ENCODE peak calls at places on chromosome 17, in five cellular contexts. R, K, V, T and B are unnamed samples.

GRCh38 chr17:8294814-8295316 is 335 bp downstream of the SLC25A35 start:
- DNase-seq in V (no peak), T (no peak), R (no peak), K (no peak), B (no peak)

GRCh38 chr17:1555618-1556471 is 6.7 kb downstream of the PITPNA start:
- DNase-seq in K (no peak), R (no peak), V (no peak), T (no peak), B (no peak)

GRCh38 chr17:19366637-19366972 is 4.1 kb upstream of the B9D1 start:
- DNase-seq in R (no peak), K (no peak), V (no peak), T (no peak), B (no peak)

GRCh38 chr17:38605852-38606645 is at the start of gene SRCIN1:
- DNase-seq in V (no peak), K (no peak), T (no peak), R (peak; percentile 58), B (peak; percentile 76)

GRCh38 chr17:56599566-56599965 is 6.1 kb downstream of the NOG start:
- DNase-seq in K (no peak), T (no peak), V (no peak), R (no peak), B (no peak)

GRCh38 chr17:78933025-78933958 is 8.1 kb upstream of the TIMP2 start:
- DNase-seq in R (peak; percentile 100), V (peak; percentile 65), T (peak; percentile 18), K (peak; percentile 98), B (peak; percentile 98)

GRCh38 chr17:83178533-83179201 is 99.3 kb downstream of the METRNL start:
- DNase-seq in T (no peak), R (no peak), K (no peak), V (no peak), B (no peak)

GRCh38 chr17:17041018-17041521 is 1.2 kb upstream of the MPRIP start:
- DNase-seq in T (no peak), R (peak; percentile 88), K (peak; percentile 47), V (no peak), B (peak; percentile 55)

GRCh38 chr17:17959520-17960361 is 12.5 kb downstream of the TOM1L2 start:
- DNase-seq in V (no peak), R (peak; percentile 65), T (no peak), K (no peak), B (peak; percentile 15)

GRCh38 chr17:691423-691822 is 23.2 kb downstream of the VPS53 start:
- DNase-seq in V (no peak), R (peak; percentile 93), K (peak; percentile 73), T (no peak), B (peak; percentile 20)

DNA sequence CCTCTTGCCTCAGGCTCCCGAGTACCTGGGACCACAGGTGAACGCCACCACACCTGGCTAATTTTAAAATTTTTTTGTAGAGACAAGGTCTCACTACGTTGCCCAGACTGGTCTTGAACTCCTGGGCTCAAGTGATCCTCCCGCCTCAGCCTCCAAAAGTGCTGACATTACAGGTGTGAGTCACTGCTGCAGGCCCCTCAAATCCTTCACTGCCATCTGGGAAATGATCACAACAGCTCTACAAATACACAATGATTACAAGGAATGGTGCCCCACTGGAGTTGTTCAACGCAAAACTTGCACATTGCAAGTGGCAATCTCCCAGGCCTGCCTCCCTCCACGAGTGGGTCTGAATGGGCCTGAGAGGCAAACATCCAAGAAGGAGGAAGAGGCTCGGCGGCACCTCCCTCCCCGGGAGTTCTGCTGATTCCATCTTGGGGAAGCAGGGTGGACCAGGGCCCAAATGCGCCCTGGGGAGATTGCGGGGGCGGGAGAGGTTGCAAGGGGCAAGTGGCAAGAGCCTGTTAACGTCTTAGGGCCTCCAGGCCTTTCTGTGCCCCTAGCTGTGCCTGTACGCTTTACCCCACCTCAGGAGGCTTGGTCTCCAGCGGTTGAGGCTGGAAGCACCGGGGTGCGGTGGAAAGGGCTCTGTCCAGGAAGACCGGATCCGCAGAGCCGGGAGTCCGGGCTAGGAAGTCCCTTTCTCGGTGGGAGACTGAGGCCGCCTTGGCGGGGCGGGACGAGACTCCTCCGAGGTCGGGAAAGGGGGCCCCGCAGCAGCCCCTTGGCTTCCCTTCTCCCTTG is 656 bp upstream of the IGFBP4 start:
- DNase-seq in K (no peak), R (peak; percentile 72), V (no peak), T (no peak), B (no peak)
- H3K4me3 ChIP-seq in K (peak overlapping the region; percentile 92), R (peak overlapping the region; percentile 97), V (peak overlapping the region; percentile 64), T (peak overlapping the region; percentile 61), B (peak overlapping the region; percentile 34)

DNA sequence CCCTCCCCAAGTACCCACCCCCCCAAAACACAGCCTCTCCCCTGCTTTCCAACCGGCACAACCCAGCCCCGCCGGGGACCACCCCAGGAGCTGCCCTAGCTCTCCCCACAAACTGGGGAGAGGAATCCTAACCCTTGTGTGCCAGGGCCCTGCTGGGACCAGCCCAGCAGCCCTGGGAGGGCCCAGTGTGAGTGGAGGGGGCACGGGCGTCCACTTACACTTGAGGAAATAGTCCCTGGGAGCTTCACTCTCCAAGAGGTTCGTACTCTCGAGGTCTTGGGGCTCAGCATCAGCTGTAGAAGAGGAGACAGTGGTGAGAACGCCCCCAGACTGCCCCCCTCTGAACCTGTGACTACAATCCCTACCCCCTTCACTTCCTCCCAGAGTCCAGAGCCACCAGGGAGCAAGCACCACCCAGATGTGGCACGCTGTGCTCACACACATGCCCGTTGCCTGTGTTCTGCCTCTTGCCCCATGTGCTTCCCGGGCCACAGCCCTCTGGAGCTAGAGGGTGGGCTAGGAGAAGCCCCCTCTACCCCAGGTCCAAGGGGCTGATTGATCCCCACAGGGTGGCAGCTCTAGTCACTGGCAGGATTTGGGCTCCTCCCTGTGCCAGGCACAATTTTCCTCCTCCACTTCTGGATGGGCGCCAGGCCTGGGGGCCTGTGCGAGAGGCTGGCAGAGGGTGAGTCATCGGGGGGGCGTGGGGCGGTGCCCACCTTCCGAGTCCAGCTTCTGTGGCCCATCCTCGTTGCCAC is 3.0 kb downstream of the TRIM47 start:
- DNase-seq in T (no peak), R (no peak), V (no peak), K (no peak), B (no peak)
- H3K4me3 ChIP-seq in T (peak overlapping the region; percentile 61), R (no peak overlapping the region), V (peak overlapping the region; percentile 96), K (no peak overlapping the region), B (no peak overlapping the region)

GRCh38 chr17:80071116-80071980 is 30.0 kb upstream of the GAA start:
- DNase-seq in T (no peak), K (no peak), R (peak; percentile 56), V (no peak), B (peak; percentile 30)

GRCh38 chr17:80068301-80069160 is 32.1 kb downstream of the CCDC40 start:
- DNase-seq in K (peak; percentile 59), V (no peak), T (no peak), R (peak; percentile 31), B (no peak)

GRCh38 chr17:80069886-80070177 is 31.5 kb upstream of the GAA start:
- DNase-seq in R (peak; percentile 25), V (no peak), T (no peak), K (no peak), B (no peak)

GRCh38 chr17:80067393-80067986 is 31.0 kb downstream of the CCDC40 start:
- DNase-seq in T (no peak), V (no peak), R (no peak), K (no peak), B (no peak)

GRCh38 chr17:80070375-80071115 is 30.8 kb upstream of the GAA start:
- DNase-seq in T (no peak), V (no peak), K (no peak), R (peak; percentile 39), B (no peak)
- H3K4me3 ChIP-seq in T (no peak overlapping the region), V (peak overlapping the region; percentile 50), K (no peak overlapping the region), R (peak overlapping the region; percentile 62), B (no peak overlapping the region)

GRCh38 chr17:70881093-70881492 is 711.8 kb downstream of the KCNJ2 start:
- DNase-seq in T (no peak), R (no peak), K (no peak), V (no peak), B (no peak)
- H3K4me3 ChIP-seq in T (no peak overlapping the region), R (no peak overlapping the region), K (no peak overlapping the region), V (no peak overlapping the region), B (no peak overlapping the region)

GRCh38 chr17:5220074-5220473 is 14.6 kb downstream of the SCIMP start:
- DNase-seq in T (no peak), K (no peak), R (no peak), V (no peak), B (no peak)

GRCh38 chr17:5226940-5227878 is 7.5 kb downstream of the SCIMP start:
- DNase-seq in V (no peak), K (no peak), T (no peak), R (no peak), B (no peak)

DNA sequence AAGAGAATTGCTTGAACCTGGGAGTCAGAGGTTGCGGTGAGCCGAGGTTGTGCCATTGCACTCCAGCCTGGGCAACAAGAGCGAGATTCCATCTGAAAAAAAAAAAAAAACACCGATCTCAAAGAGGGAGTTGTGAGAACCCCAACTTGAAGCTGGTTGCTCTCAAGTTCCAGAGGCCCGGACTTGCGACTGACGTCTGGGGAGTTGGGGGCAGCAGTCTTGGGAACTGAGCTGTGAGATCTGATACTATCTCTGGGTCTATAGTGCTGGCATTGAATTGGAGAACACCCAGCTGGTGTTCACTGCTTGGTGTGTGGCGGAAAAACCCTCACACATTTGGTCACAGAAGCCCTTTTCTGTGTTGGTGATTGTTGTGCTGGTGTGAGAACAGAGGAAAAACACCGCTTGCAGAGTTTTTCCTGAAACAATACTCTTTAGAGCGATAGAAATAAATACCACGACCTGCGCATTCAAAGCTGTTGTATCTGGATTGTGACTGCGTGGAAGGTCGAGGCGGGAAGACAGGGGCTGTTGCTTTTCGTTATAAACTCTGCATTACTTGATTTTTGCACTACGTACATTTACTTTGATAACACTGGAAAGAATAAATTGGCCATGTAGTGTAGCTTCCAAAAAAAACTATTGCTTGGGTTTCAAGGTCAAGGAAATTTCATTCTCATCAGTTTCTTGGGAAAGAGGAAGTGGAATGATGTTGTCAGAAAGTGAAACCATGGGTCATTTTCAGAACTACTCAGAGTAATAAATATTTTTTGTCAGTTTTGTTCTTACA is 8.8 kb downstream of the SCIMP start:
- DNase-seq in K (no peak), R (no peak), V (no peak), T (no peak), B (no peak)
- H3K4me3 ChIP-seq in K (no peak overlapping the region), R (no peak overlapping the region), V (no peak overlapping the region), T (no peak overlapping the region), B (no peak overlapping the region)

DNA sequence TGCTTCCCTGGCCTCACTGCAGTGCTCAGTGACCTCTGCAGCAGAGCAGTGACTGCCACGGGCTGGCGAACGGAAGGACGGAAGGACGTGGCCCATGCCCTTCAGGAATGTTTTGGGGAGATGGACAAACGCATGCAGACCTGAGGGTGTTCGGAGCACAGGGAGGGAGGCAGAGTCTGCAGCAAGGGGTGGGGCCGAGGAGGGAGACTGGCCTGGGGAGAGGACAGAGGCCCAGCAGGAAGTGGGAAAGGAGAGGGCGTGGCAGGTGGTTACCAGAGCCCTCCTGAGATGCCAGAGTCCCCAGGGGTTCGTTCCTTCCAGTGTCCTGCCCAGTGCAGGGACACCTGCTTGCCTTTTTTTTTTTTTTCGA is 21.9 kb downstream of the ADORA2B start:
- DNase-seq in K (no peak), R (no peak), T (no peak), V (no peak), B (no peak)
- H3K4me3 ChIP-seq in K (no peak overlapping the region), R (no peak overlapping the region), T (no peak overlapping the region), V (no peak overlapping the region), B (no peak overlapping the region)

DNA sequence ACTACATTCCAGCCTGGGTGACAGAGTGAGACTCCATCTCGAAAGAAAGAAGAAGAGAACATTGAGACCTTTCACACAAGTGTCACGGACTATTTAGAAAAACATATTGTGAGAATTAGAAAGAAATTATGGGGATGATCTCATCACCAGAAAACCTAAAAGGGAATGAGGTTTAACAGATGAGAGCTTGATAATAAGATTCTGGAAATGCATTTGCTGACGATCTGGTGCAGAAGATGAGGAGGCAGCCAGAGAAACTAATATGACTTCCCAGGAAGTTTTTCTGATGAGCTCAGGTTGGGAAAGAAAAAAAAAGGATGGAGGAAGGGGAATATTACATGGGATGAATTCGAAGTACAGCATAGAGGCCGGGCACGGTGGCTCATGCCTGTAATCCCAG is 10.8 kb upstream of the APOH start:
- DNase-seq in K (no peak), T (no peak), R (no peak), V (no peak), B (no peak)
- H3K4me3 ChIP-seq in K (no peak overlapping the region), T (no peak overlapping the region), R (no peak overlapping the region), V (no peak overlapping the region), B (no peak overlapping the region)

GRCh38 chr17:72615627-72615991 is 476.9 kb downstream of the SLC39A11 start:
- DNase-seq in K (no peak), R (no peak), V (no peak), T (no peak), B (no peak)
- H3K4me3 ChIP-seq in K (peak overlapping the region; percentile 3), R (no peak overlapping the region), V (no peak overlapping the region), T (no peak overlapping the region), B (no peak overlapping the region)